ENCODE peak calls at places on chromosomes 12 and 14, in eight cellular contexts. L is astrocyte; C is GM06990; S is mammary epithelial cell; I is PC-3; H is CD8-positive, alpha-beta T cell; Z is astrocyte of the spinal cord; W is A549. B is an unnamed sample.

GRCh38 chr14:84591827-84592540 is 938.0 kb upstream of the FLRT2 start:
- DNase-seq in W (no peak), I (no peak), Z (no peak), C (no peak), S (no peak), H (no peak), L (no peak), B (no peak)

GRCh38 chr12:117207675-117208074 is 17.4 kb upstream of the FBXO21 start:
- DNase-seq in C (no peak), W (no peak), I (no peak), L (no peak), H (no peak), Z (no peak), S (no peak), B (no peak)

GRCh38 chr12:119692410-119692809 is 24.5 kb downstream of the PRKAB1 start:
- DNase-seq in W (no peak), I (no peak), Z (no peak), S (no peak), C (no peak), H (no peak), L (no peak), B (no peak)

GRCh38 chr12:68334136-68334535 is 2.0 kb upstream of the MDM1 start:
- DNase-seq in S (no peak), I (peak), H (no peak), W (no peak), L (no peak), C (no peak), Z (no peak), B (no peak)

GRCh38 chr12:105319691-105320209 is 10.7 kb upstream of the C12orf75 start:
- DNase-seq in L (no peak), H (no peak), I (no peak), C (no peak), Z (no peak), W (no peak), S (no peak), B (no peak)

GRCh38 chr14:52052289-52052943 is 16.4 kb downstream of the NID2 start:
- DNase-seq in L (peak), C (no peak), W (no peak), I (no peak), Z (no peak), H (no peak), S (no peak), B (peak)

GRCh38 chr12:86138770-86139169 is 117.4 kb downstream of the MGAT4C start:
- DNase-seq in H (no peak), C (no peak), S (no peak), W (no peak), Z (no peak), L (no peak), I (no peak), B (no peak)

GRCh38 chr12:58915634-58916033 is 4.7 kb downstream of the LRIG3 start:
- DNase-seq in L (peak), W (no peak), C (no peak), H (no peak), Z (peak), I (peak), S (peak), B (peak)

GRCh38 chr12:15728118-15728598 is 61.0 kb downstream of the EPS8 start:
- DNase-seq in L (peak), Z (peak), H (no peak), S (peak), I (peak), C (no peak), W (peak), B (peak)

GRCh38 chr12:78293039-78293686 is 462.5 kb downstream of the NAV3 start:
- DNase-seq in C (no peak), Z (no peak), S (peak), H (no peak), W (no peak), L (peak), I (peak), B (peak)

GRCh38 chr14:99872786-99873440 is 79.7 kb downstream of the EML1 start:
- DNase-seq in S (no peak), C (no peak), W (no peak), H (no peak), Z (peak), L (peak), I (no peak), B (no peak)

GRCh38 chr12:76020731-76021672 is 10.6 kb downstream of the PHLDA1 start:
- DNase-seq in W (peak), Z (peak), S (peak), C (peak), I (peak), L (peak), H (peak), B (peak)

GRCh38 chr14:66624319-66624937 is 116.5 kb downstream of the GPHN start:
- DNase-seq in Z (peak), S (peak), H (no peak), I (peak), L (peak), C (no peak), W (peak), B (peak)

GRCh38 chr12:53579545-53579955 is 46.6 kb downstream of the ATF7 start:
- DNase-seq in I (no peak), H (no peak), S (no peak), C (peak), Z (no peak), L (no peak), W (no peak), B (no peak)

GRCh38 chr12:24770334-24770733 is 178.6 kb downstream of the BCAT1 start:
- DNase-seq in C (no peak), S (no peak), I (no peak), L (no peak), Z (no peak), W (no peak), H (no peak), B (no peak)

GRCh38 chr12:56151672-56152131 is 685 bp upstream of the MYL6B start:
- DNase-seq in W (peak), S (peak), H (peak), L (no peak), C (peak), I (peak), Z (no peak), B (no peak)

GRCh38 chr12:96698521-96698920 is 208.5 kb upstream of the NEDD1 start:
- DNase-seq in W (no peak), L (no peak), Z (no peak), C (no peak), S (no peak), I (peak), H (no peak), B (peak)
- TF ChIP-seq CTCF in W (peak), L (no peak), Z (no peak), C (no peak), S (no peak), I (peak), H (no peak), B (peak)

GRCh38 chr14:104140463-104141331 is 2.3 kb downstream of the KIF26A start:
- DNase-seq in Z (no peak), C (no peak), W (no peak), L (no peak), S (no peak), H (no peak), I (no peak), B (no peak)
- H3K4me3 ChIP-seq in Z (no peak), C (no peak), W (no peak), L (no peak), S (no peak), H (no peak), I (no peak), B (no peak)

DNA sequence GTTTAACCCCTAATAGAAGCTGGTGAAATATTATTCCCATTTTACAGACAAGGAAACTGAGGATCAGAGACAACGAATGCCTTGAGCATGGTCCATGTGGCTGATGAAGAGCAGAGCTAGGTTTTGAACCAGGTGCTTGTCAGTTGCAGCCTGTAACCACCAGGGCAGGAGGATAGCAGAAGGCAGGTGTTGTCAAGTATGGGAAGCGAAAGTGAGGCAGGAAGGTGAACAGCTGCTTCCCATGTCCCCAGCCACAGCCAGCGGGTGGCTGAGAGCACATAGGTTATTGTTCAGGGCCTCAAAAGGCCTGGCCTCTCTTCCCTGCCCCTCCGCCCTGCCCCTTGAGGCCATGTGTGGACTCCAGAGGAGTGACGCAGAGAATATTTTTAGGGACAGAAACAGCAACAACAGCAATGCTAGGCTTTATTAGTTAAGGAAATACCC is 39.6 kb downstream of the IQSEC3 start:
- DNase-seq in S (no peak), I (no peak), C (peak), W (peak), L (no peak), Z (no peak), H (no peak), B (no peak)
- TF ChIP-seq CTCF in S (no peak), I (no peak), C (peak), W (no peak), L (no peak), Z (no peak), H (no peak), B (peak)

DNA sequence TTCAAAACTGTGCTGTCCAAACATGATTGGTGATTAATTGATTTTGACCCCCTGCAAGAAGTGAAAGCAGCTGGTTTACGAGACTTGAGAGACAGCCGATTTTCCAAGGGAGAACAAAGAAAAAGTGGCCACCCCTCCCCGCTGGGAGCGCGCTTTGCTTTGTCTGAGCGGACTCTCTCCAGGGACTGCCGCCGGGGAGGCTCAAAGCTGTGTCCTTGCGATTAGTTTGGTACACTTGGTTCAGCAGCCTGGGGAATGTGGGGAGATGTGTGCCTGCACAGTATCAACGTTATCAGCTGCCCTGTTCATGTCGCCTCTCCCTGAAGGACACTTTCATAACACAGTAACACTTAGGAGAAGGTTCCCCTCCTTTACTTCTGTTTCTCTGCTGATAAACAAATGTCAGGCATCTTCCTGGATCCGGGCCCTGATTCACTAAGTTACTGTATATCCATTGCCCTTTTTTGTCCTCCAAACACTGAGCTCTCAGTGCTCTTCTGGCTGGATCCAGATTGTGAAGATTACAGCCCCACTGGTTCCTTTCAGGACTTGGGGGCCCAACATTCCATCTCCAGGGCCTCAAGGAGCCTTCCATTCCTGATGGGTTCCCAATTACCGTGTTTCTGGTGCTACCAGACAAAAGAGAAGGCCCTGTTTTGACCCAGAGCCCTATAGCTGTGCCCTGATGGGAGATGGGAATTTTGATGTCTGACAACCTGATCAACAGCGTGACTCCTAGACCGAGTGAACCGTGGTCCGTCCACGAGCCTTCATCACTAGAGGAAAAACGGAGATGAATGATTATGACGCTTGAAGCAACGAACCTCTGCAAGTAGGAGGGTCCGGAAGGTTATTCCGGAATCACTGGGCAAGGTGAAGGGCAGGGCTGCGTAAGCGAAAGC is 31.7 kb upstream of the TUBA1C start:
- DNase-seq in S (no peak), Z (peak), W (no peak), C (no peak), I (no peak), L (peak), H (no peak), B (no peak)
- H3K4me3 ChIP-seq in S (no peak), Z (peak), W (no peak), C (peak), I (no peak), L (peak), H (no peak), B (no peak)